ENCODE peak calls at places on chromosome X, in five cellular contexts. R is ecto neural progenitor cell; G is DMS153; T is fibroblast of the aortic adventitia; N is stimulated activated CD8-positive, alpha-beta memory T cell treated with anti-CD3 and anti-CD28 coated beads, Interleukin-7, amount 100 ng/mL, for 1 hour. W is an unnamed sample.

GRCh38 chrX:35166023-35166422 is 223.4 kb downstream of the FAM47B start:
- DNase-seq in R (no peak), G (no peak), T (no peak), N (no peak), W (no peak)

GRCh38 chrX:10726647-10727046 is 106.3 kb upstream of the MID1 start:
- DNase-seq in R (no peak), G (no peak), T (peak; percentile 62), N (no peak), W (peak; percentile 68)

GRCh38 chrX:108139303-108139702 is 47.7 kb downstream of the ATG4A start:
- DNase-seq in R (no peak), G (no peak), T (no peak), N (no peak), W (no peak)

GRCh38 chrX:138954976-138955375 is 243.5 kb upstream of the FGF13 start:
- DNase-seq in R (no peak), G (no peak), T (no peak), N (no peak), W (no peak)

GRCh38 chrX:40845331-40845911 is 110.1 kb upstream of the MED14 start:
- DNase-seq in R (no peak), G (no peak), T (peak; percentile 93), N (no peak), W (peak; percentile 95)

GRCh38 chrX:45485682-45486081 is 285.0 kb upstream of the DIPK2B start:
- DNase-seq in R (no peak), G (no peak), T (peak; percentile 16), N (no peak), W (no peak)

GRCh38 chrX:65451663-65452062 is 82.9 kb downstream of the LAS1L start:
- DNase-seq in R (no peak), G (no peak), T (peak; percentile 21), N (no peak), W (peak; percentile 33)

GRCh38 chrX:70476934-70477733 is 32.5 kb downstream of the DLG3 start:
- DNase-seq in R (no peak), G (peak; percentile 52), T (peak; percentile 47), N (no peak), W (peak; percentile 69)

GRCh38 chrX:101395789-101396188 is 5.0 kb downstream of the RPL36A start:
- DNase-seq in R (no peak), G (no peak), T (no peak), N (no peak), W (no peak)

GRCh38 chrX:145861818-145862217 is 44.2 kb downstream of the SLITRK2 start:
- DNase-seq in R (no peak), G (no peak), T (no peak), N (no peak), W (no peak)

GRCh38 chrX:119758682-119759332 is 419 bp downstream of the SOWAHD start:
- DNase-seq in R (peak; percentile 59), G (no peak), T (no peak), N (no peak), W (no peak)

GRCh38 chrX:110145854-110146253 is 142.9 kb downstream of the TMEM164 start:
- DNase-seq in R (no peak), G (no peak), T (peak; percentile 57), N (no peak), W (peak; percentile 44)

GRCh38 chrX:28205126-28205525 is 223.9 kb upstream of the DCAF8L1 start:
- DNase-seq in R (no peak), G (no peak), T (no peak), N (no peak), W (no peak)

GRCh38 chrX:40709395-40709794 is 25.9 kb downstream of the MED14 start:
- DNase-seq in R (no peak), G (no peak), T (no peak), N (no peak), W (no peak)

GRCh38 chrX:1581132-1581531 is 10.3 kb upstream of the AKAP17A start:
- DNase-seq in R (no peak), G (peak; percentile 1), T (no peak), N (no peak), W (no peak)

GRCh38 chrX:71859637-71860036 is 51.0 kb upstream of the NHSL2 start:
- DNase-seq in R (no peak), G (no peak), T (peak; percentile 55), N (no peak), W (peak; percentile 33)

GRCh38 chrX:9164535-9165425 is 130.9 kb upstream of the FAM9B start:
- DNase-seq in R (no peak), G (no peak), T (no peak), N (no peak), W (no peak)

GRCh38 chrX:34130980-34131744 is 952 bp downstream of the FAM47A start:
- DNase-seq in R (no peak), G (no peak), T (no peak), N (no peak), W (no peak)

GRCh38 chrX:2589186-2590020 is 88.6 kb upstream of the DHRSX start:
- DNase-seq in R (no peak), G (no peak), T (peak; percentile 24), N (no peak), W (peak; percentile 35)

GRCh38 chrX:39990388-39990787 is 107.4 kb downstream of the BCOR start:
- DNase-seq in R (no peak), G (no peak), T (no peak), N (no peak), W (no peak)

GRCh38 chrX:109578916-109579315 is 42.3 kb downstream of the NXT2 start:
- DNase-seq in R (no peak), G (no peak), T (no peak), N (no peak), W (no peak)

GRCh38 chrX:145751943-145752342 is 65.7 kb upstream of the SLITRK2 start:
- DNase-seq in R (no peak), G (no peak), T (peak; percentile 0), N (no peak), W (no peak)

GRCh38 chrX:15497865-15498264 is 2.7 kb upstream of the BMX start:
- DNase-seq in R (peak; percentile 81), G (no peak), T (peak; percentile 56), N (no peak), W (peak; percentile 33)

GRCh38 chrX:131830400-131831184 is 192.5 kb upstream of the STK26 start:
- DNase-seq in R (peak; percentile 85), G (peak; percentile 97), T (peak; percentile 88), N (no peak), W (peak; percentile 69)

GRCh38 chrX:56813318-56813837 is 84.3 kb downstream of the NBDY start:
- DNase-seq in R (peak; percentile 18), G (no peak), T (peak; percentile 89), N (no peak), W (peak; percentile 31)

GRCh38 chrX:154799554-154800348 is 5.5 kb downstream of the MPP1 start:
- DNase-seq in R (peak; percentile 59), G (peak; percentile 92), T (no peak), N (no peak), W (peak; percentile 35)

GRCh38 chrX:16155586-16155985 is 11.7 kb upstream of the MAGEB17 start:
- DNase-seq in R (no peak), G (no peak), T (no peak), N (no peak), W (no peak)

GRCh38 chrX:132216806-132217202 is 2.4 kb downstream of the RAP2C start:
- DNase-seq in R (no peak), G (no peak), T (peak; percentile 23), N (no peak), W (peak; percentile 43)

GRCh38 chrX:37942170-37942569 is 64.2 kb upstream of the SYTL5 start:
- DNase-seq in R (no peak), G (no peak), T (no peak), N (no peak), W (no peak)

GRCh38 chrX:42739258-42739657 is 38.7 kb downstream of the PPP1R2C start:
- DNase-seq in R (no peak), G (no peak), T (peak; percentile 28), N (no peak), W (no peak)

GRCh38 chrX:46268429-46268828 is 276.8 kb downstream of the ZNF674 start:
- DNase-seq in R (no peak), G (no peak), T (peak; percentile 42), N (no peak), W (no peak)

GRCh38 chrX:139890991-139891700 is 41.7 kb downstream of the ATP11C start:
- DNase-seq in R (no peak), G (no peak), T (peak; percentile 76), N (no peak), W (peak; percentile 88)

GRCh38 chrX:68826113-68826980 is 2.5 kb upstream of the EFNB1 start:
- DNase-seq in R (no peak), G (no peak), T (peak; percentile 5), N (no peak), W (no peak)

GRCh38 chrX:11555759-11556158 is 110.0 kb downstream of the ARHGAP6 start:
- DNase-seq in R (no peak), G (no peak), T (peak; percentile 31), N (no peak), W (no peak)

GRCh38 chrX:31397119-31397518 is 325.3 kb upstream of the FTHL17 start:
- DNase-seq in R (no peak), G (no peak), T (no peak), N (no peak), W (peak; percentile 83)

GRCh38 chrX:57528670-57529255 is 63.0 kb upstream of the ZXDB start:
- DNase-seq in R (no peak), G (peak; percentile 0), T (peak; percentile 4), N (no peak), W (peak; percentile 1)

GRCh38 chrX:78105944-78106650 is 2.0 kb downstream of the PGK1 start:
- DNase-seq in R (no peak), G (no peak), T (no peak), N (no peak), W (no peak)

GRCh38 chrX:118964252-118964651 is 10.2 kb upstream of the LONRF3 start:
- DNase-seq in R (no peak), G (no peak), T (peak; percentile 25), N (no peak), W (no peak)

GRCh38 chrX:68751372-68751771 is 77.4 kb upstream of the EFNB1 start:
- DNase-seq in R (no peak), G (no peak), T (no peak), N (no peak), W (no peak)

GRCh38 chrX:111098874-111099273 is 2.9 kb downstream of the PAK3 start:
- DNase-seq in R (peak; percentile 84), G (no peak), T (no peak), N (peak; percentile 17), W (peak; percentile 11)

W was measured in IMR-90.